ENCODE peak calls at places on chromosomes 1 and 21, in five cellular contexts. One of them, this sample, is unnamed.

GRCh38 chr1:242187171-242187570 is 188.3 kb upstream of the MAP1LC3C start:
- DNase-seq in trophoblast cell: no peak
- DNase-seq in mesenchymal stem cell: no peak
- DNase-seq in H1: no peak
- DNase-seq in H9: no peak
- DNase-seq in this sample: no peak

GRCh38 chr1:209583408-209583807 is at the start of gene CAMK1G:
- DNase-seq in H9: peak
- DNase-seq in trophoblast cell: peak
- DNase-seq in H1: peak
- DNase-seq in mesenchymal stem cell: peak
- DNase-seq in this sample: peak

GRCh38 chr21:41965447-41966340 is 11.9 kb upstream of the C2CD2 start:
- DNase-seq in mesenchymal stem cell: no peak
- DNase-seq in H1: peak
- DNase-seq in H9: no peak
- DNase-seq in trophoblast cell: no peak
- DNase-seq in this sample: no peak

GRCh38 chr1:203794764-203795381 is 550 bp upstream of the ZBED6 start:
- DNase-seq in H1: no peak
- DNase-seq in mesenchymal stem cell: no peak
- DNase-seq in H9: no peak
- DNase-seq in trophoblast cell: no peak
- DNase-seq in this sample: no peak

GRCh38 chr1:53341521-53341895 is 13.6 kb upstream of the LRP8 start:
- DNase-seq in H9: peak
- DNase-seq in trophoblast cell: no peak
- DNase-seq in H1: peak
- DNase-seq in mesenchymal stem cell: no peak
- DNase-seq in this sample: no peak

GRCh38 chr1:194225781-194226180 is 1039.4 kb upstream of the B3GALT2 start:
- DNase-seq in trophoblast cell: no peak
- DNase-seq in mesenchymal stem cell: no peak
- DNase-seq in H9: no peak
- DNase-seq in H1: no peak
- DNase-seq in this sample: no peak

GRCh38 chr1:171438441-171438840 is 46.9 kb upstream of the PRRC2C start:
- DNase-seq in mesenchymal stem cell: peak
- DNase-seq in H9: no peak
- DNase-seq in H1: no peak
- DNase-seq in trophoblast cell: peak
- DNase-seq in this sample: no peak

GRCh38 chr1:18618546-18619466 is 11.8 kb upstream of the PAX7 start:
- DNase-seq in H9: no peak
- DNase-seq in mesenchymal stem cell: no peak
- DNase-seq in H1: no peak
- DNase-seq in trophoblast cell: peak
- DNase-seq in this sample: no peak

GRCh38 chr1:179921981-179922380 is 32.6 kb upstream of the CEP350 start:
- DNase-seq in H9: no peak
- DNase-seq in H1: no peak
- DNase-seq in mesenchymal stem cell: no peak
- DNase-seq in trophoblast cell: no peak
- DNase-seq in this sample: no peak

GRCh38 chr21:40118527-40118926 is 251.3 kb downstream of the PCP4 start:
- DNase-seq in H1: no peak
- DNase-seq in mesenchymal stem cell: no peak
- DNase-seq in H9: no peak
- DNase-seq in trophoblast cell: peak
- DNase-seq in this sample: no peak

GRCh38 chr1:21262282-21263051 is 27.8 kb downstream of the ECE1 start:
- DNase-seq in trophoblast cell: peak
- DNase-seq in H9: peak
- DNase-seq in H1: no peak
- DNase-seq in mesenchymal stem cell: peak
- DNase-seq in this sample: no peak

GRCh38 chr1:17191990-17192242 is 13.0 kb upstream of the PADI1 start:
- DNase-seq in H9: no peak
- DNase-seq in H1: no peak
- DNase-seq in mesenchymal stem cell: no peak
- DNase-seq in trophoblast cell: no peak
- DNase-seq in this sample: no peak
- H2BK12ac ChIP-seq in H9: no peak
- H2BK12ac ChIP-seq in H1: no peak
- H2BK12ac ChIP-seq in mesenchymal stem cell: no peak
- H2BK12ac ChIP-seq in trophoblast cell: no peak
- H2BK12ac ChIP-seq in this sample: no peak

GRCh38 chr1:167229719-167230385 is 9.2 kb downstream of the POU2F1 start:
- DNase-seq in H9: no peak
- DNase-seq in trophoblast cell: no peak
- DNase-seq in H1: no peak
- DNase-seq in mesenchymal stem cell: no peak
- DNase-seq in this sample: no peak
- H2BK12ac ChIP-seq in H9: no peak
- H2BK12ac ChIP-seq in trophoblast cell: peak
- H2BK12ac ChIP-seq in H1: no peak
- H2BK12ac ChIP-seq in mesenchymal stem cell: no peak
- H2BK12ac ChIP-seq in this sample: no peak

GRCh38 chr1:42012852-42013251 is 94.1 kb upstream of the HIVEP3 start:
- DNase-seq in H1: no peak
- DNase-seq in trophoblast cell: no peak
- DNase-seq in mesenchymal stem cell: no peak
- DNase-seq in H9: no peak
- DNase-seq in this sample: no peak

GRCh38 chr1:42014823-42015222 is 96.1 kb upstream of the HIVEP3 start:
- DNase-seq in mesenchymal stem cell: no peak
- DNase-seq in H1: no peak
- DNase-seq in trophoblast cell: no peak
- DNase-seq in H9: no peak
- DNase-seq in this sample: no peak

GRCh38 chr1:42017259-42017658 is 98.5 kb upstream of the HIVEP3 start:
- DNase-seq in mesenchymal stem cell: no peak
- DNase-seq in H1: no peak
- DNase-seq in H9: no peak
- DNase-seq in trophoblast cell: no peak
- DNase-seq in this sample: no peak

GRCh38 chr1:42013881-42014470 is 95.3 kb upstream of the HIVEP3 start:
- DNase-seq in mesenchymal stem cell: no peak
- DNase-seq in H1: no peak
- DNase-seq in trophoblast cell: no peak
- DNase-seq in H9: no peak
- DNase-seq in this sample: no peak

DNA sequence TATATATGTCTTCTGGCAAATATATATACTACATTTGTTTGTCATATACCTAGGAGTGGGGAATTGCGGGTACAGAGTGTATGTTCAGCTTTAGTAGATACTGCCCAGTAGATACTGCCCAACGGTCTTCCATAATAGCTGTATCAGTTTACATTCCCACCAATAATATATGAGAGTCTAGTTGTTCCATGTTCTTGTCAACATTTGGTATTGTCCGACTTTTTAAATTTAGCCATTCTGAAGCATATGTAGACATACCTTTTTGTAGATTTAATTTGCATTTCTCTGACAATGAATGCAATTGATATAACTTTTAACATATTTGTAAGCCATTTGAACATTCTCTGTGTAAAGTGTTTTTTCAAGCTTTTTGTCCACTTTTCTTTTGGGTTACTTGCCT is 99.0 kb upstream of the HIVEP3 start:
- DNase-seq in trophoblast cell: no peak
- DNase-seq in H1: no peak
- DNase-seq in mesenchymal stem cell: no peak
- DNase-seq in H9: no peak
- DNase-seq in this sample: no peak
- H2BK12ac ChIP-seq in trophoblast cell: no peak
- H2BK12ac ChIP-seq in H1: no peak
- H2BK12ac ChIP-seq in mesenchymal stem cell: no peak
- H2BK12ac ChIP-seq in H9: no peak
- H2BK12ac ChIP-seq in this sample: no peak

DNA sequence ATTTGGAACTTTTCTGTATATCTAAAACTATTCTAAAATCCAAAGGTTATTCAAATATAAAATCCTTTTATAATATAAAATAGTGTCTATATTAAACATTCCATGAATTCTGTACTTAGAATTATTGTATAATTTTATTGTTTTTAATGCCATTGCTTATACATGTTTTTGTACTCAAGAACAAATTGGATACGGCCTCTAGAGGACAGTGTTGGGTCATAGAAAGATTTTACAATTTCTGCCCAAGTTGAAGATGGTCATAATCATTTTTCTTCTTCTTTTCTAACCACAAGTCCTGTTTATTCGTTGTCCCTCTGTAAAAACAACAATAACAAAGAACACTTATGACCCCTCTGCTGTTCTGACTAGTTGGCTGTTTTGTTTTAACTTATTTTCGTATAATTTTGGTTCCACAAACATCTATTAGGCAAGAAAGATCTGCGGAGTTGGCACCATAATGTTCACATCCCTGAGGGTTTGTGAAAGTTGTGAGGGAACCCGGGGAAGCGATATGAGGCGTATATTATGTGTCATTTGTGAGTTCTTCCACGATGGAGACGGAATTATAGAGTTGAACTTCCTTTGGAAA is 75.7 kb upstream of the KIF26B start:
- DNase-seq in trophoblast cell: peak
- DNase-seq in mesenchymal stem cell: peak
- DNase-seq in H9: no peak
- DNase-seq in H1: no peak
- DNase-seq in this sample: no peak
- H2BK12ac ChIP-seq in trophoblast cell: no peak
- H2BK12ac ChIP-seq in mesenchymal stem cell: no peak
- H2BK12ac ChIP-seq in H9: no peak
- H2BK12ac ChIP-seq in H1: no peak
- H2BK12ac ChIP-seq in this sample: no peak